ENCODE peak calls at places on chromosomes 7 and 10, in four cellular contexts. One of them, this sample, is unnamed.

GRCh38 chr7:133434246-133434865 is 181.5 kb downstream of the EXOC4 start:
- DNase-seq in activated CD8-positive, alpha-beta memory T cell treated with anti-CD3 and anti-CD28 coated beads, Interleukin-2, amount 50 U/mL, for 48 hours: no peak
- DNase-seq in NCI-H510A: no peak
- DNase-seq in hippocampal formation: peak
- DNase-seq in this sample: no peak

GRCh38 chr10:3099291-3100092 is 32.1 kb downstream of the PFKP start:
- DNase-seq in activated CD8-positive, alpha-beta memory T cell treated with anti-CD3 and anti-CD28 coated beads, Interleukin-2, amount 50 U/mL, for 48 hours: no peak
- DNase-seq in NCI-H510A: no peak
- DNase-seq in hippocampal formation: no peak
- DNase-seq in this sample: no peak

GRCh38 chr7:102272075-102272916 is 14.4 kb upstream of the SH2B2 start:
- DNase-seq in activated CD8-positive, alpha-beta memory T cell treated with anti-CD3 and anti-CD28 coated beads, Interleukin-2, amount 50 U/mL, for 48 hours: peak
- DNase-seq in NCI-H510A: no peak
- DNase-seq in hippocampal formation: peak
- DNase-seq in this sample: no peak

GRCh38 chr10:118980870-118981269 is 48.6 kb upstream of the NANOS1 start:
- DNase-seq in activated CD8-positive, alpha-beta memory T cell treated with anti-CD3 and anti-CD28 coated beads, Interleukin-2, amount 50 U/mL, for 48 hours: no peak
- DNase-seq in NCI-H510A: no peak
- DNase-seq in hippocampal formation: no peak
- DNase-seq in this sample: no peak

GRCh38 chr10:72828294-72828693 is 65.2 kb upstream of the OIT3 start:
- DNase-seq in activated CD8-positive, alpha-beta memory T cell treated with anti-CD3 and anti-CD28 coated beads, Interleukin-2, amount 50 U/mL, for 48 hours: no peak
- DNase-seq in NCI-H510A: no peak
- DNase-seq in hippocampal formation: no peak
- DNase-seq in this sample: no peak

GRCh38 chr10:1556496-1556895 is 180.8 kb downstream of the ADARB2 start:
- DNase-seq in activated CD8-positive, alpha-beta memory T cell treated with anti-CD3 and anti-CD28 coated beads, Interleukin-2, amount 50 U/mL, for 48 hours: no peak
- DNase-seq in NCI-H510A: no peak
- DNase-seq in hippocampal formation: no peak
- DNase-seq in this sample: no peak

GRCh38 chr7:149772821-149773425 is 465 bp downstream of the ZNF467 start:
- DNase-seq in activated CD8-positive, alpha-beta memory T cell treated with anti-CD3 and anti-CD28 coated beads, Interleukin-2, amount 50 U/mL, for 48 hours: peak
- DNase-seq in NCI-H510A: no peak
- DNase-seq in hippocampal formation: no peak
- DNase-seq in this sample: no peak

GRCh38 chr10:44883581-44884331 is 27.4 kb upstream of the TMEM72 start:
- DNase-seq in activated CD8-positive, alpha-beta memory T cell treated with anti-CD3 and anti-CD28 coated beads, Interleukin-2, amount 50 U/mL, for 48 hours: no peak
- DNase-seq in NCI-H510A: no peak
- DNase-seq in hippocampal formation: no peak
- DNase-seq in this sample: no peak

GRCh38 chr10:132535065-132535651 is 2.4 kb upstream of the INPP5A start:
- DNase-seq in activated CD8-positive, alpha-beta memory T cell treated with anti-CD3 and anti-CD28 coated beads, Interleukin-2, amount 50 U/mL, for 48 hours: no peak
- DNase-seq in NCI-H510A: no peak
- DNase-seq in hippocampal formation: no peak
- DNase-seq in this sample: peak

GRCh38 chr10:93095225-93095624 is 21.5 kb downstream of the CYP26A1 start:
- DNase-seq in activated CD8-positive, alpha-beta memory T cell treated with anti-CD3 and anti-CD28 coated beads, Interleukin-2, amount 50 U/mL, for 48 hours: no peak
- DNase-seq in NCI-H510A: no peak
- DNase-seq in hippocampal formation: no peak
- DNase-seq in this sample: no peak

GRCh38 chr7:5620459-5620881 is 161.0 kb downstream of the RNF216 start:
- DNase-seq in activated CD8-positive, alpha-beta memory T cell treated with anti-CD3 and anti-CD28 coated beads, Interleukin-2, amount 50 U/mL, for 48 hours: no peak
- DNase-seq in NCI-H510A: peak
- DNase-seq in hippocampal formation: no peak
- DNase-seq in this sample: no peak

GRCh38 chr7:158469396-158470051 is 118.1 kb downstream of the PTPRN2 start:
- DNase-seq in activated CD8-positive, alpha-beta memory T cell treated with anti-CD3 and anti-CD28 coated beads, Interleukin-2, amount 50 U/mL, for 48 hours: no peak
- DNase-seq in NCI-H510A: no peak
- DNase-seq in hippocampal formation: no peak
- DNase-seq in this sample: no peak

GRCh38 chr7:16753932-16754571 is 497 bp downstream of the TSPAN13 start:
- DNase-seq in activated CD8-positive, alpha-beta memory T cell treated with anti-CD3 and anti-CD28 coated beads, Interleukin-2, amount 50 U/mL, for 48 hours: peak
- DNase-seq in NCI-H510A: peak
- DNase-seq in hippocampal formation: no peak
- DNase-seq in this sample: no peak

This sample was measured in coronary artery.